ENCODE peak calls at places on chromosomes 7 and 10, in six cellular contexts. Q, U, Z, C, G and V are unnamed samples.

GRCh38 chr7:123346771-123347170 is 147.0 kb upstream of the SLC13A1 start:
- DNase-seq in Q (no peak), U (no peak), Z (no peak), C (no peak), G (peak), V (no peak)

GRCh38 chr7:104652434-104652833 is 324.0 kb downstream of the LHFPL3 start:
- DNase-seq in Q (no peak), U (no peak), Z (no peak), C (no peak), G (no peak), V (no peak)

GRCh38 chr10:42984761-42985325 is 92.0 kb upstream of the RET start:
- DNase-seq in Q (no peak), U (no peak), Z (peak), C (no peak), G (no peak), V (no peak)

GRCh38 chr10:47037654-47038425 is 126.6 kb downstream of the PTPN20 start:
- DNase-seq in Q (no peak), U (no peak), Z (no peak), C (no peak), G (no peak), V (no peak)

GRCh38 chr10:90328896-90329295 is 528.9 kb downstream of the HTR7 start:
- DNase-seq in Q (no peak), U (no peak), Z (no peak), C (no peak), G (no peak), V (no peak)

GRCh38 chr7:51274955-51275354 is 41.7 kb downstream of the COBL start:
- DNase-seq in Q (no peak), U (no peak), Z (no peak), C (no peak), G (no peak), V (no peak)

GRCh38 chr10:5070648-5071410 is 23.4 kb upstream of the AKR1C3 start:
- DNase-seq in Q (peak), U (no peak), Z (no peak), C (no peak), G (no peak), V (no peak)

GRCh38 chr10:96512524-96512991 is 1.2 kb downstream of the TLL2 start:
- DNase-seq in Q (no peak), U (no peak), Z (peak), C (no peak), G (no peak), V (no peak)

GRCh38 chr7:101856488-101857357 is 39.3 kb downstream of the CUX1 start:
- DNase-seq in Q (peak), U (peak), Z (peak), C (peak), G (peak), V (peak)